ENCODE peak calls at places on chromosomes 7 and 10, in five cellular contexts. One of them, this sample, is unnamed. For H4K20me1, the result is how much of the 10 kb centered on the place peaks cover.

GRCh38 chr10:13404791-13405190 is 56.7 kb upstream of the SEPHS1 start:
- DNase-seq in HepG2: no peak
- DNase-seq in hepatocyte: no peak
- DNase-seq in IMR-90: no peak
- DNase-seq in GM23338: no peak
- DNase-seq in this sample: no peak

GRCh38 chr7:41832936-41833335 is 130.0 kb upstream of the INHBA start:
- DNase-seq in HepG2: no peak
- DNase-seq in hepatocyte: no peak
- DNase-seq in IMR-90: no peak
- DNase-seq in GM23338: peak
- DNase-seq in this sample: no peak

GRCh38 chr10:36391405-36391804 is 734.0 kb upstream of the ANKRD30A start:
- DNase-seq in HepG2: no peak
- DNase-seq in hepatocyte: no peak
- DNase-seq in IMR-90: no peak
- DNase-seq in GM23338: no peak
- DNase-seq in this sample: no peak

GRCh38 chr7:25068814-25069213 is 56.2 kb downstream of the CYCS start:
- DNase-seq in HepG2: no peak
- DNase-seq in hepatocyte: no peak
- DNase-seq in IMR-90: no peak
- DNase-seq in GM23338: no peak
- DNase-seq in this sample: no peak

GRCh38 chr10:71316081-71316785 is 2.8 kb upstream of the SLC29A3 start:
- DNase-seq in HepG2: no peak
- DNase-seq in hepatocyte: no peak
- DNase-seq in IMR-90: peak
- DNase-seq in GM23338: no peak
- DNase-seq in this sample: no peak

GRCh38 chr7:156167417-156167807 is 355.1 kb upstream of the SHH start:
- DNase-seq in HepG2: no peak
- DNase-seq in hepatocyte: no peak
- DNase-seq in IMR-90: no peak
- DNase-seq in GM23338: peak
- DNase-seq in this sample: no peak

GRCh38 chr10:114334301-114334700 is 70.0 kb downstream of the AFAP1L2 start:
- DNase-seq in HepG2: no peak
- DNase-seq in hepatocyte: no peak
- DNase-seq in IMR-90: no peak
- DNase-seq in GM23338: peak
- DNase-seq in this sample: no peak

GRCh38 chr10:77274046-77274795 is 363.4 kb downstream of the KCNMA1 start:
- DNase-seq in HepG2: no peak
- DNase-seq in hepatocyte: peak
- DNase-seq in IMR-90: peak
- DNase-seq in GM23338: no peak
- DNase-seq in this sample: peak

GRCh38 chr7:158724658-158725505 is 20.3 kb upstream of the NCAPG2 start:
- DNase-seq in HepG2: no peak
- DNase-seq in hepatocyte: no peak
- DNase-seq in IMR-90: no peak
- DNase-seq in GM23338: no peak
- DNase-seq in this sample: no peak

DNA sequence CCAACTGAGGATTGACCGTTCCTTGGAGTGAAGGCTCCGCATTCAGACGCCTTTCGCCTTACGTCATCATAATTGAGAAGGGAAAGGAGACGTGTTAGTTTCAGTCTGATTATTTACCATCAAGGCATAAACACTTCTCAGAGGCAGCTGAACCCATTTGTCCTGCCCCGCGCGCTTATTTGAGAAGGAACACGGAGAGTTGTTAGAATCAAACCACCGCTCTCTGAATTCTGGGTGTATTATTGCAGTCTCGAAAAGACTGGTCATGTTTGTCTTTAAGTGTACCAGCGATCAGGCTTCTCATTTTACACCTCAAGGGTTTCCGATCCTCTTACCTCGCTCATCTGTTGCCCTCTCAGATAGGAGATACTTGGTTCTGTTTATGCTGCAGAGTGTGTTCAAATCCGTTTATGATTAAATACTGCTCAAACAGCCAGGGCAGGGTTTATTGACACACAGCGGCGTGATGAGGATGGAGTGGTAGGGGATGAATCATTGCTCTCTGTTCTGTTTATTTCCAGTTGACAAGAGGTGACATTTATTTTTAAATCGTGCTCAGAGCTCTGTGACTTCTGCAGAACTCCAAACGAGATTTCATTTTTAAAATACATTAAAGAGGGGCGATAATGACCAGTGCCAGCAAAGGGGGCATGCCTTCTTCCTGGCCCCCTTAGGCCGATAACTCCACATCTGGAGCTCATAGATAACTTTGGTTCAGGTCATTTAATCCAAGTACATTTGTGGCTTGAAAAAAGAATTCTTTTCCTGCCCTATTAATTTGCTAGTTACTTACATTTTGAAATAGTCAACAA is 30.5 kb downstream of the FOXK1 start:
- DNase-seq in HepG2: peak
- DNase-seq in hepatocyte: peak
- DNase-seq in IMR-90: peak
- DNase-seq in GM23338: no peak
- DNase-seq in this sample: no peak
- H4K20me1 ChIP-seq in HepG2: half or more
- H4K20me1 ChIP-seq in hepatocyte: half or more
- H4K20me1 ChIP-seq in IMR-90: half or more
- H4K20me1 ChIP-seq in GM23338: half or more
- H4K20me1 ChIP-seq in this sample: half or more

GRCh38 chr7:29035044-29035740 is 77.1 kb upstream of the TRIL start:
- DNase-seq in HepG2: peak
- DNase-seq in hepatocyte: no peak
- DNase-seq in IMR-90: peak
- DNase-seq in GM23338: no peak
- DNase-seq in this sample: no peak
- H2AFZ ChIP-seq in HepG2: no peak
- H2AFZ ChIP-seq in hepatocyte: no peak
- H2AFZ ChIP-seq in IMR-90: no peak
- H2AFZ ChIP-seq in GM23338: no peak
- H2AFZ ChIP-seq in this sample: no peak

GRCh38 chr10:103807996-103808395 is 47.4 kb downstream of the SH3PXD2A start:
- DNase-seq in HepG2: no peak
- DNase-seq in hepatocyte: no peak
- DNase-seq in IMR-90: no peak
- DNase-seq in GM23338: no peak
- DNase-seq in this sample: no peak
- H4K20me1 ChIP-seq in HepG2: under half
- H4K20me1 ChIP-seq in hepatocyte: under half
- H4K20me1 ChIP-seq in IMR-90: under half
- H4K20me1 ChIP-seq in GM23338: under half
- H4K20me1 ChIP-seq in this sample: under half

GRCh38 chr7:98641646-98642489 is 24.8 kb downstream of the NPTX2 start:
- DNase-seq in HepG2: peak
- DNase-seq in hepatocyte: no peak
- DNase-seq in IMR-90: no peak
- DNase-seq in GM23338: peak
- DNase-seq in this sample: no peak
- H2AFZ ChIP-seq in HepG2: no peak
- H2AFZ ChIP-seq in hepatocyte: no peak
- H2AFZ ChIP-seq in IMR-90: no peak
- H2AFZ ChIP-seq in GM23338: no peak
- H2AFZ ChIP-seq in this sample: no peak

DNA sequence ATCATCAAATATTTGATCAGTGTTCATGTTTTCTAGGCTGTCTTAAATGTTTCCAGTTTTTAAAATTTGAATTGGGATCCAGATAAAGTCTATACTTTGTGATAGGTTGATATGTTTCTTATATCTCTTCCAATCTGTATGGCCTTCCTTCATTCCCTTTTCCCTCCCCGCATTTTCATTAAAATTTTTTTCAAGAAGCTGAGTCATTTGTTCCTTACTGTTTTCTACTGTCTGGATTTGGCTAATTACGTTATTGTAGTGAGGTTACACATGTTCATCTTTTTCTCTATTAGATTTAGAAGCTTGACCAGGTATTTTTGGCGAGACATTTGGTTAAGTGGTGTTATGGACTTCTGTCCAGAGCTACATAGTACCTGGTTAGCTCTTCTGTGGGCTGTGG is 11.2 kb downstream of the GARS1 start:
- DNase-seq in HepG2: no peak
- DNase-seq in hepatocyte: no peak
- DNase-seq in IMR-90: no peak
- DNase-seq in GM23338: no peak
- DNase-seq in this sample: no peak
- H4K20me1 ChIP-seq in HepG2: under half
- H4K20me1 ChIP-seq in hepatocyte: under half
- H4K20me1 ChIP-seq in IMR-90: half or more
- H4K20me1 ChIP-seq in GM23338: under half
- H4K20me1 ChIP-seq in this sample: under half

GRCh38 chr7:105014725-105015630 is 973 bp downstream of the KMT2E start:
- DNase-seq in HepG2: peak
- DNase-seq in hepatocyte: peak
- DNase-seq in IMR-90: peak
- DNase-seq in GM23338: peak
- DNase-seq in this sample: peak
- H2AFZ ChIP-seq in HepG2: no peak
- H2AFZ ChIP-seq in hepatocyte: peak
- H2AFZ ChIP-seq in IMR-90: peak
- H2AFZ ChIP-seq in GM23338: no peak
- H2AFZ ChIP-seq in this sample: no peak

This sample was measured in neural progenitor cell.